ENCODE peak calls at places on chromosomes 5 and 9, in five cellular contexts. I is AG04450, H is fibroblast of mammary gland, S is endothelial cell, Q is stomach. A is an unnamed sample.

GRCh38 chr9:115845648-115846312 is 307.8 kb upstream of the PAPPA start:
- DNase-seq in S (no peak), Q (no peak), H (peak), I (peak), A (no peak)

GRCh38 chr5:86974910-86975309 is 292.8 kb upstream of the RASA1 start:
- DNase-seq in I (no peak), H (peak), S (no peak), Q (no peak), A (no peak)

GRCh38 chr5:157558089-157558595 is 17.4 kb downstream of the ADAM19 start:
- DNase-seq in I (no peak), S (no peak), Q (no peak), H (peak), A (no peak)

GRCh38 chr9:135939351-135940265 is 21.6 kb downstream of the UBAC1 start:
- DNase-seq in S (no peak), H (no peak), I (no peak), Q (no peak), A (no peak)

GRCh38 chr5:172860520-172861443 is 26.7 kb downstream of the ERGIC1 start:
- DNase-seq in H (peak), Q (peak), S (no peak), I (no peak), A (no peak)

GRCh38 chr9:101462558-101462957 is 27.0 kb upstream of the ALDOB start:
- DNase-seq in H (peak), S (no peak), I (peak), Q (no peak), A (no peak)

GRCh38 chr9:8809747-8810146 is 1010.2 kb upstream of the DMAC1 start:
- DNase-seq in H (no peak), S (no peak), Q (no peak), I (no peak), A (no peak)

GRCh38 chr9:123798203-123798602 is 131.7 kb downstream of the DENND1A start:
- DNase-seq in Q (no peak), I (no peak), H (no peak), S (no peak), A (no peak)

GRCh38 chr5:92332039-92332438 is 948.9 kb upstream of the ARRDC3 start:
- DNase-seq in Q (no peak), S (no peak), I (no peak), H (peak), A (no peak)

GRCh38 chr5:149657324-149657723 is 72.8 kb upstream of the PPARGC1B start:
- DNase-seq in H (no peak), I (no peak), Q (no peak), S (no peak), A (no peak)

GRCh38 chr5:38157024-38157423 is 101.3 kb upstream of the EGFLAM start:
- DNase-seq in I (no peak), Q (no peak), H (no peak), S (no peak), A (no peak)

DNA sequence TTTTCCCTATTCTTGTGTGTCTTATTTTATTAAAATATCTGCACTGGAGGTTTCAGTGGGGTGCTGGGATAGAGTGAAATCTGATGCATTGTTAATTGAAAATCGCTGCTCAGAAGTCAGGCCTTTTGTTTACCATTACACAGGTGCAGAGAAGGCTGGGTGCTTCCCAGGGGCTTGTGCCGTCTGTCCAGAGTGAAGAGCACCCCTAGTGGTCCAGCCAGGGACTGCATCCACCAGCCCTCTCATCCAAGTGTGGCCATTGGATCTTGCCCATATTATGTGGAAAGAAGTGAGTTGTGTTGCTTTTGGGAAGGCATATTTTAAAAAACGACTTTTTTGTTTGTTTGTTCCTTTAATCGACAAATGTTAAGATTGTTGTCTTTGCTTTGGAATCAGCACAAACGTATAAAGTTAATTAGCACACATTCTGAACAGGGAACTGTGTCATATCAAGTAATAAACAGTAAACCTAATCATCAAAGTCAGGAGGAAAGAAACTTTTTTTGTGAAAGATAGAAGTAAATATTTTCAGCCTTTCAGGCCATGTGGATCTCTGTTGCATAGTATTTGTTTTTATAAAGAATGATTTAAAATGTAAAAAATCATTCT is 315.6 kb downstream of the MTRR start:
- DNase-seq in S (peak), Q (peak), I (peak), H (peak), A (peak)
- TF ChIP-seq CTCF in S (peak), Q (peak), I (peak), H (peak), A (peak)

DNA sequence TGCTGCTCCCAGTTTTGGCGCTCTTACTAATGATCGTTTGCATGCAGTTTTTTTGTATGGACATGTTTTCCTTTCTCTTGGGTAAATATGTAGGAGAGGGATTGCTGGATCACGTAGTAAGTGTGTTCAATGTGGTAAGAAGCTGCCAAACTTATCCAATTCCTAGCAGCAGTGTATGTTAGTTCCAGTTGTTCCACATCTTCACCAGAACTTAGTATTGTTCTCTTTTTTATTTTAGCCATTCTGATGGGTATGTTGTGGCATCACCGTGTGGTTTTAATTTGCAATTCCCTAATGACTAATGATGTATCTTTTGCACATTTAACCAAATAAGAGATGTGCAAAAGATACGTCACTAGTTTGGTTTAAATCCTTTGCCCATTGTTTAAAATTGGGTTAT is 65.9 kb downstream of the IPPK start:
- DNase-seq in H (no peak), Q (no peak), I (no peak), S (no peak), A (no peak)
- TF ChIP-seq CTCF in H (no peak), Q (no peak), I (no peak), S (no peak), A (no peak)

GRCh38 chr5:35651002-35651756 is 33.5 kb downstream of the SPEF2 start:
- DNase-seq in H (peak), I (peak), S (peak), Q (peak), A (no peak)
- TF ChIP-seq CTCF in H (peak), I (peak), S (peak), Q (peak), A (peak)

DNA sequence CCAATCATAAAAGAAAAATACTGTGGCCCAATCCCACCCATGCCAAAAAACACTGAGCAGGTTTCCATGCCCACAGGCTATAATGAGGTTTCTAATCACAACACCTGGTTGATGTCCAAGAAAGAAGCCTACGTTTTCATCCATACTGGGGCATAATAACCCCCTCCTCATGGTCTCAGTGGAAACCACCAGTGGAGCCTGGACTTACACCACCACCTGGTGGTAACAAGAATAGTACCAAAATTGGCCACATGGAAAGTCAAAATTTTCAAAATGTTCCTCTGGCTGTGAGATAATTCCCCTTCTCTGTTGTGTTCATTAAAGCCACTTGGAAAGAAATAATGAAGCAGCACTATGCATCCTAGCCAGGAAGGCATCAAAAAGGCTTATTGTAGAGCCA is 687.3 kb upstream of the ST8SIA4 start:
- DNase-seq in H (peak), S (no peak), Q (no peak), I (no peak), A (no peak)
- TF ChIP-seq CTCF in H (peak), S (peak), Q (no peak), I (peak), A (peak)

DNA sequence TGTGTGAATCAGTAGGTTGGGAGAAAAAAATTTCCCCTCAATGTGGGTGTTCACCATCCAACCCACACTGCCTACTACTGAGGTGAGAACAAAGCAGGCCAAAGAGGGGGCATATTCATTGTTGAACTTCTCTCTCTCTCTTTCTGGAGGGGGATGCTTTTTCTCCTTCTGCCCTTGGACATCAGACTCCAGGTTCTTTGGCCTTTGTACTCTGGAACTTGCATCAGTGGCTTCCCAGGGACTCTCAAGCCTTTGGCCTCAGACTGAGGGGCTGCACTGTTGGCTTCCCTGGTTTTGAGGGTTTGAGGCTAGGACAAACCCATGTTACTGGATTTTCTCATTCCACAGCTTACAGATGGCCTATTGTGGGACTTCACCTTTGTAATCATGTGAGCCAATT is 417.2 kb downstream of the ELAVL2 start:
- DNase-seq in S (no peak), H (no peak), I (no peak), Q (no peak), A (no peak)
- TF ChIP-seq CTCF in S (no peak), H (no peak), I (no peak), Q (no peak), A (no peak)

GRCh38 chr9:88972401-88972800 is 18.9 kb upstream of the S1PR3 start:
- DNase-seq in H (no peak), I (no peak), S (no peak), Q (no peak), A (no peak)
- TF ChIP-seq CTCF in H (no peak), I (no peak), S (no peak), Q (no peak), A (no peak)

DNA sequence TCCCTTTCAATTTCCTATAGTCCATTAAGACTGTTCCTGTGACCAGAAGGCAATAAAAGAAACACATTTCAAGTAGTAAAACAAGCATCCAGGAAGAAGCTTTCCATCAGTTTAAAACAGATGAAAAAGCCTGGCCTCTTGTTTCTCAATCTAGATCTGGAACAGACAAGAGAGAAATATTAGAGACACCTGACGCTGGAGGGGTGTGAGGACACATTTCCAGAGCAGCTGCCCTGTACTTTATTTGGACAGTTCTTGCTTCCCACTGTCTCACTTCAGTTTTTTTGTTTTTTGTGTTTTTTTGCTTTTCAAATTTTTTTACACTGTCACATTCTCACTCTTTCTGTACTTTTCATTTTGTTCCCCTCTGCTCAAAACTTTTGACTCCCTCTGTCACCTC is 54.3 kb downstream of the PRRC1 start:
- DNase-seq in H (no peak), Q (no peak), I (no peak), S (no peak), A (no peak)
- TF ChIP-seq CTCF in H (no peak), Q (no peak), I (no peak), S (no peak), A (no peak)

GRCh38 chr5:71663570-71663969 is 55.5 kb upstream of the CARTPT start:
- DNase-seq in Q (no peak), I (no peak), S (no peak), H (peak), A (no peak)
- TF ChIP-seq CTCF in Q (no peak), I (no peak), S (no peak), H (no peak), A (no peak)

GRCh38 chr5:143196601-143197259 is 206.8 kb downstream of the NR3C1 start:
- DNase-seq in Q (no peak), S (no peak), I (no peak), H (peak), A (no peak)
- TF ChIP-seq CTCF in Q (no peak), S (no peak), I (no peak), H (peak), A (no peak)

DNA sequence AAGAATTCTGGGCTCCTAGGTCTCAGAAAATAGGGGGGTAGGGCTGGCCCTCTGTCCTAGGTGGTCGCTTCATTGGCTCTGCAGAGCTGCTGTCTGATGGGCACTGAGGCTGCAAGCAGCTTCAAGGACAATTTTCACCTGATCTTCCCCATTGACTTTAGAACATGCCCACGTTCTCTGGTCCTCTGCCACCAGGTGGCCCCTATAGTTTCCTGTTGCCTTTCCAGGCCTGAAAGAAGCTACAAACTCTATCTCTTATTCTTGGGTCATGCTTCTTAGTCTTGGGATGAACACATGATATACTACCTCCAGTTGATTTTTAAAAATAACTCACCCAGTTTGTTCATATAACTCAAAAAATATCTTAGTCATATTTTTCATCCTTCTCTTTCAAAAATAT is 26.3 kb downstream of the SPZ1 start:
- DNase-seq in I (no peak), S (peak), H (peak), Q (no peak), A (no peak)
- TF ChIP-seq CTCF in I (peak), S (peak), H (peak), Q (no peak), A (peak)